ENCODE peak calls at places on chromosomes 5 and 9, in six cellular contexts. E is tibial artery; U is CD8-positive, alpha-beta memory T cell; S is tibial nerve; A is CD4-positive, CD25-positive, alpha-beta regulatory T cell; C is heart left ventricle. H is an unnamed sample.

GRCh38 chr5:37717613-37718431 is 122.0 kb downstream of the GDNF start:
- DNase-seq in U (no peak), C (peak; percentile 28), S (no peak), A (no peak), E (no peak), H (peak; percentile 73)

GRCh38 chr5:181187500-181188213 is 17.3 kb downstream of the TRIM7 start:
- DNase-seq in U (peak; percentile 68), S (peak; percentile 67), E (peak; percentile 78), C (peak; percentile 76), A (no peak), H (peak; percentile 92)

GRCh38 chr5:131277875-131278795 is 14.3 kb downstream of the CDC42SE2 start:
- DNase-seq in E (no peak), C (no peak), S (no peak), A (peak; percentile 23), U (no peak), H (no peak)

GRCh38 chr9:129141066-129142041 is 30.1 kb downstream of the PTPA start:
- DNase-seq in A (peak; percentile 22), C (peak; percentile 86), S (peak; percentile 54), U (no peak), E (peak; percentile 78), H (no peak)

GRCh38 chr9:33137781-33138264 is 29.3 kb downstream of the B4GALT1 start:
- DNase-seq in A (no peak), U (no peak), E (peak; percentile 13), S (no peak), C (no peak), H (no peak)

GRCh38 chr9:5446451-5447236 is 3.7 kb upstream of the CD274 start:
- DNase-seq in S (no peak), A (no peak), E (no peak), C (no peak), U (no peak), H (no peak)

GRCh38 chr9:121499427-121500164 is at the start of gene GGTA1:
- DNase-seq in A (no peak), E (peak; percentile 69), S (peak; percentile 35), U (no peak), C (peak; percentile 72), H (peak; percentile 12)

GRCh38 chr9:95788486-95789110 is 86.9 kb upstream of the ERCC6L2 start:
- DNase-seq in C (no peak), U (no peak), E (no peak), A (no peak), S (no peak), H (no peak)

GRCh38 chr5:52987711-52988329 is 1.3 kb upstream of the ITGA2 start:
- DNase-seq in U (no peak), C (no peak), E (no peak), A (no peak), S (no peak), H (no peak)

GRCh38 chr5:160651682-160652645 is 200.0 kb downstream of the ATP10B start:
- DNase-seq in U (no peak), S (no peak), C (no peak), E (no peak), A (no peak), H (no peak)

GRCh38 chr9:84397822-84398221 is 57.3 kb upstream of the SLC28A3 start:
- DNase-seq in C (no peak), A (no peak), U (no peak), E (no peak), S (no peak), H (no peak)

GRCh38 chr5:142935014-142935413 is 164.8 kb downstream of the ARHGAP26 start:
- DNase-seq in E (no peak), S (no peak), U (no peak), A (no peak), C (no peak), H (no peak)
- H3K4me1 ChIP-seq in E (no peaks in the 10 kb centered on the region), S (peaks cover 43% of the 10 kb centered on the region), U (peaks cover 11% of the 10 kb centered on the region), A (no peaks in the 10 kb centered on the region), C (peaks cover 87% of the 10 kb centered on the region), H (no peaks in the 10 kb centered on the region)

GRCh38 chr5:115992848-115993350 is 30.6 kb downstream of the LVRN start:
- DNase-seq in S (no peak), U (no peak), C (no peak), E (no peak), A (no peak), H (no peak)

GRCh38 chr5:115995351-115995750 is 33.1 kb downstream of the LVRN start:
- DNase-seq in C (no peak), E (no peak), A (no peak), S (no peak), U (no peak), H (no peak)
- H3K4me1 ChIP-seq in C (no peaks in the 10 kb centered on the region), E (no peaks in the 10 kb centered on the region), A (no peaks in the 10 kb centered on the region), S (no peaks in the 10 kb centered on the region), U (no peaks in the 10 kb centered on the region), H (no peaks in the 10 kb centered on the region)

GRCh38 chr9:35730486-35730854 is 1.5 kb downstream of the TLN1 start:
- DNase-seq in E (no peak), S (no peak), A (no peak), U (no peak), C (no peak), H (no peak)
- H3K4me1 ChIP-seq in E (no peaks in the 10 kb centered on the region), S (peaks cover 75% of the 10 kb centered on the region), A (peaks cover 67% of the 10 kb centered on the region), U (peaks cover 68% of the 10 kb centered on the region), C (peaks cover 71% of the 10 kb centered on the region), H (peaks cover 39% of the 10 kb centered on the region)

GRCh38 chr5:14439087-14439841 is 142.3 kb upstream of the OTULINL start:
- DNase-seq in S (no peak), A (no peak), U (no peak), E (no peak), C (no peak), H (no peak)
- H3K4me1 ChIP-seq in S (peaks cover 32% of the 10 kb centered on the region), A (no peaks in the 10 kb centered on the region), U (no peaks in the 10 kb centered on the region), E (no peaks in the 10 kb centered on the region), C (peaks cover under 1% of the 10 kb centered on the region), H (no peaks in the 10 kb centered on the region)

GRCh38 chr9:99113418-99114048 is 8.6 kb downstream of the TGFBR1 start:
- DNase-seq in C (no peak), S (no peak), U (no peak), A (no peak), E (no peak), H (no peak)
- H3K4me1 ChIP-seq in C (peaks cover 85% of the 10 kb centered on the region), S (peaks cover 62% of the 10 kb centered on the region), U (peaks cover 90% of the 10 kb centered on the region), A (peaks cover 83% of the 10 kb centered on the region), E (no peaks in the 10 kb centered on the region), H (peaks cover 31% of the 10 kb centered on the region)

GRCh38 chr9:131417264-131418142 is 23.6 kb downstream of the PRRC2B start:
- DNase-seq in U (no peak), A (no peak), S (no peak), C (no peak), E (no peak), H (no peak)
- H3K4me1 ChIP-seq in U (peaks cover 82% of the 10 kb centered on the region), A (peaks cover 68% of the 10 kb centered on the region), S (peaks cover 94% of the 10 kb centered on the region), C (peaks cover 87% of the 10 kb centered on the region), E (no peaks in the 10 kb centered on the region), H (peaks cover 23% of the 10 kb centered on the region)

DNA sequence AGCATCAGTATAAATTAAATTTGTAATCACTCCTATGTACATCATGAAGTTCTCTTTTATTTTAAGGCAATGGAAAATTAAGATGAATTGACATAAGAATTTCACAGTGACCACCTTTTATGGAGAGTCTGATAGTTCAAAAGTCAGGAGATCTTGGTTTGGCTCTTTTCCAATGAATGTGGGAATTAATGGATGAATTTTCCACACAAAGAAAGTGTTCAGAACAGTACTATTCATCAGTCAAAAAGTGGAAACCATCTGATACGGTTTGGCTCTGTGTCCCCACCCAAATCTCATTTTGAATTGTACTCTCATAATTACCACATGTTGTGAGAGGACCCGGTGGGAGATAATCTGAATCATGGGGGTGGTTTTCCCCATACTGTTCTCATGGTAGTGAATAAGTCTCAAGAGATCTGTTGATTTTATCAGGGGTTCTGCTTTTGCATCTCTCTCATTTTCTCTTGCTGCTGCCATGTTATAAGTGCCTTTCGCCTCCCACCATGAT is 24.5 kb downstream of the CCDC125 start:
- DNase-seq in E (no peak), C (no peak), U (no peak), A (no peak), S (no peak), H (no peak)
- H3K4me1 ChIP-seq in E (no peaks in the 10 kb centered on the region), C (no peaks in the 10 kb centered on the region), U (no peaks in the 10 kb centered on the region), A (no peaks in the 10 kb centered on the region), S (no peaks in the 10 kb centered on the region), H (no peaks in the 10 kb centered on the region)

GRCh38 chr9:70409280-70409679 is 5.2 kb downstream of the KLF9 start:
- DNase-seq in U (no peak), C (no peak), E (no peak), S (no peak), A (no peak), H (no peak)

GRCh38 chr9:70405808-70406445 is 8.5 kb downstream of the KLF9 start:
- DNase-seq in E (no peak), A (no peak), S (no peak), C (no peak), U (no peak), H (peak; percentile 26)

GRCh38 chr9:70408393-70409040 is 5.9 kb downstream of the KLF9 start:
- DNase-seq in E (no peak), A (no peak), U (no peak), C (no peak), S (no peak), H (no peak)

GRCh38 chr9:70406446-70406862 is 8.0 kb downstream of the KLF9 start:
- DNase-seq in S (no peak), U (no peak), A (no peak), C (no peak), E (no peak), H (peak; percentile 45)

DNA sequence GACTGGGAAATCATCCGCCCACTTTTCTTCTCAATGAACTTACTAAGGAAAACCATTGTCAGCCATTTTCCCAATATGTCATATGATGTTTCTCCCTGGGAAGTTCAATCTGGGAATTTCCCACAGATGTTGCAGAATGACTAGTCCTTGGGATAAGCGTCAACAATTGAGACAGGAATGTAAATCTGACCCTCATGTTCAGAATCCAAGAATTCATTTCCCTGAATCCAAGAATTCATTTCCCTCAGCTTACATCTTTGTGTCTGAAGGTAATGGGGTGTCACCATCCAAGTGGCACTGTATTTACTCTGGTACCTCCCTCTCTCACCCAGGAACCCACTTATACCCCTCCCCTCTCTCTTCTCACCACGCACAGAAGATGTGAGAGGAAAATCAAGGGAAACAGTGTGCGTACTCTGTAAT is 7.4 kb downstream of the KLF9 start:
- DNase-seq in C (no peak), E (no peak), A (no peak), S (no peak), U (no peak), H (peak; percentile 54)
- H3K4me1 ChIP-seq in C (peaks cover 87% of the 10 kb centered on the region), E (no peaks in the 10 kb centered on the region), A (peaks cover 49% of the 10 kb centered on the region), S (peaks cover 74% of the 10 kb centered on the region), U (peaks cover 68% of the 10 kb centered on the region), H (peaks cover 75% of the 10 kb centered on the region)